ENCODE peak calls at places on chromosomes 11 and 22, in nine cellular contexts. J is ovary, G is uterus, Y is A549, U is breast epithelium, C is HepG2, T is heart left ventricle, S is spleen, X is tibial nerve. B is an unnamed sample.

GRCh38 chr22:39135092-39135896 is 17.2 kb downstream of the CBX7 start:
- DNase-seq in J (peak; percentile 63), G (no peak), Y (peak; percentile 68), U (peak; percentile 50), C (peak; percentile 55), T (peak; percentile 68), S (peak; percentile 81), X (no peak), B (no peak)

GRCh38 chr11:130523609-130524008 is 75.2 kb downstream of the ADAMTS15 start:
- DNase-seq in J (no peak), G (no peak), Y (no peak), U (no peak), C (no peak), T (no peak), S (no peak), X (no peak), B (peak; percentile 71)

GRCh38 chr11:87299041-87299481 is 261.3 kb downstream of the TMEM135 start:
- DNase-seq in J (no peak), G (no peak), Y (no peak), U (no peak), C (no peak), T (no peak), S (no peak), X (no peak), B (no peak)

GRCh38 chr11:17599460-17599925 is 52.4 kb downstream of the OTOG start:
- DNase-seq in J (no peak), G (no peak), Y (no peak), U (peak; percentile 17), C (no peak), T (no peak), S (peak; percentile 70), X (no peak), B (peak; percentile 11)

GRCh38 chr22:17781319-17782031 is 7.2 kb upstream of the BID start:
- DNase-seq in J (no peak), G (no peak), Y (peak; percentile 68), U (no peak), C (peak; percentile 78), T (no peak), S (no peak), X (no peak), B (no peak)

GRCh38 chr11:109731451-109731850 is 309.5 kb downstream of the C11orf87 start:
- DNase-seq in J (no peak), G (no peak), Y (no peak), U (no peak), C (no peak), T (no peak), S (no peak), X (no peak), B (no peak)

GRCh38 chr11:123235117-123235686 is 40.2 kb upstream of the CLMP start:
- DNase-seq in J (peak; percentile 83), G (peak; percentile 78), Y (peak; percentile 27), U (peak; percentile 58), C (peak; percentile 9), T (peak; percentile 65), S (peak; percentile 79), X (peak; percentile 52), B (peak; percentile 89)

GRCh38 chr11:83002047-83002446 is 69.7 kb downstream of the RAB30 start:
- DNase-seq in J (no peak), G (no peak), Y (no peak), U (no peak), C (no peak), T (no peak), S (no peak), X (no peak), B (no peak)

GRCh38 chr11:61279934-61280656 is 15.0 kb downstream of the VWCE start:
- DNase-seq in J (no peak), G (no peak), Y (no peak), U (peak; percentile 62), C (no peak), T (no peak), S (no peak), X (no peak), B (peak; percentile 69)

GRCh38 chr11:17887779-17888178 is 125.1 kb downstream of the SERGEF start:
- DNase-seq in J (no peak), G (no peak), Y (no peak), U (no peak), C (no peak), T (no peak), S (no peak), X (no peak), B (no peak)

GRCh38 chr11:18721576-18722292 is 4.3 kb downstream of the IGSF22 start:
- DNase-seq in J (peak; percentile 67), G (peak; percentile 34), Y (peak; percentile 75), U (no peak), C (no peak), T (no peak), S (peak; percentile 84), X (no peak), B (peak; percentile 47)

GRCh38 chr11:117795726-117796455 is 1.1 kb downstream of the DSCAML1 start:
- DNase-seq in J (no peak), G (no peak), Y (no peak), U (no peak), C (no peak), T (no peak), S (no peak), X (no peak), B (no peak)

GRCh38 chr11:79939111-79939510 is 498.3 kb upstream of the TENM4 start:
- DNase-seq in J (no peak), G (no peak), Y (no peak), U (no peak), C (no peak), T (no peak), S (no peak), X (no peak), B (no peak)

GRCh38 chr22:39314251-39314971 is 5.0 kb downstream of the RPL3 start:
- DNase-seq in J (no peak), G (no peak), Y (no peak), U (no peak), C (no peak), T (peak; percentile 19), S (no peak), X (no peak), B (no peak)

DNA sequence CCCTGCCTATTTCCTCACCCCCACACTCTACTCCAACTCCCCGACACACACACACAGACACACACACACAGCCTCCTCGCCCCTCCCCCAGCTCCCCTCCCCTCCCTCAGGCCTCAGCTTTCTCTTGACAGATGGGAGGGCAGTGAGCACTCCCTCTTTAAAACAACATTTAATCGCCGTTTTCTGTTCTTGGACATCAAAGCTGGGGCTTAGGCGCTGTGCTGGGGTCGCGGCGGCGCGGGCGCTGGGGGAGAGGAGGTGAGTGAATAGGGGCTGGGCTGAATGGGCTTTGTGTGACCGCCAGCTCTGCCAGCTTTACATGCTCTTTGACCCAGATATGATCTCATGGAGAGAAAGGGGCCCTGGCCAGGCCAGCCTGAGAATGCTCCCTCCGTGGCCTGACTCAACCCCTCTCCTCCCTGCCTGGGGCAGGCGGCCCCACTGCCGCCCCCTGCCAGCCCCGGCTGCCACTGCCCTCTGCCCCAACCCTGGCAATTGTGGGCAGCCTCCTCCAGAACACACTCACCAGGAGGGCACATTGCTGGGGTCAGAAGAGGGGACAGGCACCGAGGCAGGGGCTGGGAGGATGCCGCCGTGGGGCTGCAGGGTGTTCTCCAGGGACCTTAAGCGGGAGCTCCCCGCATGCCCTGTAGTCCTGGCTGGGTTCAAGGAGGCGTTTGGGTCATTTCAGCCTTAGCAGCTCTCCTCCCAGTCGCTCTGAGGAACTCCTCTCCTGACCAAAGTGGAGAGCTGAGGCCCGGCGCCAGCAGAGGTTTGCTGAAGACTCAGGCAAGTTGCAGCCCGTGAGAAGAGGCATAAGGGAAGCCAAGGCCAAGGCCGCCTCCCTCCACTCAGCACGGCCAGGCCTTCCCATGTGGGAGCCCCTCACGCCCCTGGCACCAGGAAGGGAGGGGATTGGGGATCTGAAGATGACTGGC is 38.3 kb upstream of the NNMT start:
- DNase-seq in J (peak; percentile 88), G (peak; percentile 68), Y (no peak), U (peak; percentile 66), C (peak; percentile 64), T (peak; percentile 74), S (peak; percentile 82), X (peak; percentile 65), B (peak; percentile 95)
- TF ChIP-seq POLR2A in J (peak; percentile 28), G (peak; percentile 9), Y (no peak), U (no peak), C (no peak), T (no peak), S (no peak), X (no peak), B (no peak)

GRCh38 chr11:31813242-31813960 is 2.3 kb upstream of the PAX6 start:
- DNase-seq in J (no peak), G (no peak), Y (no peak), U (no peak), C (no peak), T (no peak), S (no peak), X (no peak), B (no peak)
- H3K4me3 ChIP-seq in J (peak overlapping the region; percentile 35), G (no peak overlapping the region), Y (no peak overlapping the region), U (peak overlapping the region; percentile 49), C (peak overlapping the region; percentile 57), T (peak overlapping the region; percentile 44), S (peak overlapping the region; percentile 42), X (peak overlapping the region; percentile 44), B (peak overlapping the region; percentile 15)

GRCh38 chr11:65488273-65489058 is 10.4 kb upstream of the MALAT1 start:
- DNase-seq in J (peak; percentile 75), G (peak; percentile 74), Y (no peak), U (no peak), C (no peak), T (peak; percentile 72), S (no peak), X (no peak), B (peak; percentile 92)

GRCh38 chr11:65486570-65487466 is 12.0 kb upstream of the MALAT1 start:
- DNase-seq in J (peak; percentile 35), G (no peak), Y (no peak), U (no peak), C (no peak), T (no peak), S (no peak), X (no peak), B (peak; percentile 83)

GRCh38 chr11:65489061-65489705 is 9.7 kb upstream of the MALAT1 start:
- DNase-seq in J (peak; percentile 56), G (peak; percentile 80), Y (no peak), U (no peak), C (peak; percentile 84), T (peak; percentile 92), S (no peak), X (no peak), B (peak; percentile 90)

GRCh38 chr11:65485820-65486219 is 13.0 kb upstream of the MALAT1 start:
- DNase-seq in J (no peak), G (no peak), Y (no peak), U (no peak), C (no peak), T (no peak), S (no peak), X (no peak), B (no peak)

GRCh38 chr11:65487467-65488272 is 11.2 kb upstream of the MALAT1 start:
- DNase-seq in J (peak; percentile 96), G (peak; percentile 98), Y (peak; percentile 99), U (peak; percentile 99), C (peak; percentile 99), T (peak; percentile 100), S (peak; percentile 93), X (peak; percentile 99), B (peak; percentile 99)
- TF ChIP-seq POLR2A in J (peak; percentile 42), G (peak; percentile 62), Y (no peak), U (no peak), C (peak; percentile 25), T (no peak), S (no peak), X (no peak), B (no peak)

DNA sequence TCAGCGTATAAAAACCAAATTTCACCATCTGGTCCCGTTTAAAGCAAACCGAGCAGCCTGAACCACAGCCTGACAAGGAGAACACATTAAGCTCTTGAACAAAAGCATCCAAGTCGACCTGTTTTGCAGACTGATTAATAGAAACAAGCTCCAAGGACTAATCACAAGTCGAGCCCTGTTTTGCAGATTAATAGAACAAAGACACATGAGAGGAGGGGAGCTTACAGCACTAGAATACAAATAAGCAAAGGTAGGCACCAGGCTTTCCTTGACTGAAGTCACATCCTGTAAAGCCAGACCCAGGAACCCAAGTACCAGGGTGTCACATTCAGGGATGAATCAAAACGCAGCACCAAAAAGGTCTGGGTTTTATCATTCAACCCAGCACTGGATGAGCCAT is 104.8 kb downstream of the MPPED2 start:
- DNase-seq in J (no peak), G (no peak), Y (no peak), U (no peak), C (no peak), T (no peak), S (no peak), X (no peak), B (no peak)
- H3K4me3 ChIP-seq in J (no peak overlapping the region), G (no peak overlapping the region), Y (no peak overlapping the region), U (no peak overlapping the region), C (no peak overlapping the region), T (no peak overlapping the region), S (no peak overlapping the region), X (no peak overlapping the region), B (no peak overlapping the region)